ENCODE peak calls at places on chromosomes 13 and 19, in eight cellular contexts. L, T, C, O, Q, W, A and M are unnamed samples.

GRCh38 chr19:11295665-11296245 is at the start of gene TSPAN16:
- DNase-seq in L (peak), T (no peak), C (no peak), O (no peak), Q (no peak), W (no peak), A (no peak), M (no peak)

GRCh38 chr13:113815151-113816058 is 48.5 kb downstream of the GAS6 start:
- DNase-seq in L (no peak), T (no peak), C (no peak), O (peak), Q (no peak), W (peak), A (peak), M (no peak)

GRCh38 chr19:1794424-1795185 is 17.5 kb downstream of the ATP8B3 start:
- DNase-seq in L (no peak), T (peak), C (peak), O (no peak), Q (no peak), W (no peak), A (no peak), M (no peak)

GRCh38 chr19:32020538-32020937 is 324.9 kb upstream of the ZNF507 start:
- DNase-seq in L (no peak), T (no peak), C (no peak), O (no peak), Q (no peak), W (no peak), A (no peak), M (no peak)

GRCh38 chr13:111216166-111216960 is 101.3 kb downstream of the ARHGEF7 start:
- DNase-seq in L (peak), T (peak), C (no peak), O (no peak), Q (peak), W (no peak), A (no peak), M (no peak)

GRCh38 chr19:48271531-48272151 is 1.8 kb downstream of the ZNF114 start:
- DNase-seq in L (peak), T (no peak), C (peak), O (no peak), Q (peak), W (peak), A (no peak), M (no peak)

GRCh38 chr19:34288381-34288780 is 34.0 kb downstream of the GARRE1 start:
- DNase-seq in L (no peak), T (no peak), C (no peak), O (no peak), Q (no peak), W (no peak), A (no peak), M (no peak)

GRCh38 chr19:4474504-4475136 is 2.5 kb downstream of the HDGFL2 start:
- DNase-seq in L (peak), T (peak), C (peak), O (no peak), Q (no peak), W (peak), A (no peak), M (no peak)

GRCh38 chr13:73040479-73040878 is 18.3 kb upstream of the KLF5 start:
- DNase-seq in L (no peak), T (no peak), C (no peak), O (no peak), Q (peak), W (no peak), A (no peak), M (no peak)

GRCh38 chr19:44356383-44357111 is at the start of gene ZNF112:
- DNase-seq in L (peak), T (peak), C (peak), O (peak), Q (peak), W (peak), A (peak), M (peak)

GRCh38 chr13:26498524-26499208 is 58.8 kb upstream of the WASF3 start:
- DNase-seq in L (no peak), T (no peak), C (no peak), O (no peak), Q (no peak), W (peak), A (no peak), M (no peak)

GRCh38 chr13:59970847-59971246 is 192.9 kb downstream of the DIAPH3 start:
- DNase-seq in L (no peak), T (no peak), C (peak), O (no peak), Q (no peak), W (no peak), A (no peak), M (no peak)

GRCh38 chr13:60620611-60621395 is 223.8 kb downstream of the TDRD3 start:
- DNase-seq in L (no peak), T (no peak), C (no peak), O (no peak), Q (no peak), W (no peak), A (no peak), M (peak)

GRCh38 chr13:24640752-24641151 is 39.5 kb upstream of the ATP12A start:
- DNase-seq in L (no peak), T (no peak), C (no peak), O (no peak), Q (no peak), W (no peak), A (no peak), M (no peak)

GRCh38 chr19:49596954-49597702 is 6.1 kb downstream of the PRR12 start:
- DNase-seq in L (no peak), T (peak), C (no peak), O (no peak), Q (no peak), W (no peak), A (no peak), M (no peak)
- TF ChIP-seq POLR2AphosphoS5 in L (no peak), T (no peak), C (no peak), O (peak), Q (no peak), W (no peak), A (no peak), M (no peak)

DNA sequence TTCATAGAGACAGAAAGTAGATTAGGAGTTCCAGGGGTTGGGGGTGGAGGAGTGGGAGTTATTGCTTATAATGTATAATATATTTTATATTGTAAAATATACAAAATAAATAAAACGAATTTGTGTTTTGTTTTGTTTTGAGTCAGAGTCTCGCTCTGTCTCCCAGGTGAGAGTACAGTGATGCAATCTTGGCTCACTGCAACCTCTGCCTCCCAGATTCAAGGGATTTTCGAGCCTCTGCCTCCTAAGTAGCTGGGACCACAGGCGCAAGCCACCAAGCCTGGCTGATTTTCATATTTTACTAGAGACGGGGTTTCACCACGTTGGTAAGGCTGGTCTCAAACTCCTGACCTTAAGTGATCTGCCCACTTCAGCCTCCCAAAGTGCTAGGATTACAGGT is 2.5 kb upstream of the GADD45GIP1 start:
- DNase-seq in L (no peak), T (no peak), C (no peak), O (no peak), Q (no peak), W (no peak), A (no peak), M (no peak)
- H3K9ac ChIP-seq in L (no peak), T (no peak), C (no peak), O (no peak), Q (no peak), W (no peak), A (no peak), M (no peak)

GRCh38 chr19:18832331-18833140 is 777 bp downstream of the UPF1 start:
- DNase-seq in L (peak), T (peak), C (no peak), O (no peak), Q (peak), W (peak), A (no peak), M (no peak)

GRCh38 chr19:18833849-18834643 is 2.3 kb downstream of the UPF1 start:
- DNase-seq in L (no peak), T (no peak), C (no peak), O (no peak), Q (peak), W (peak), A (no peak), M (no peak)

GRCh38 chr19:18831524-18832330 is at the start of gene UPF1:
- DNase-seq in L (peak), T (peak), C (peak), O (peak), Q (peak), W (peak), A (no peak), M (peak)

GRCh38 chr19:18833141-18833476 is 1.4 kb downstream of the UPF1 start:
- DNase-seq in L (no peak), T (no peak), C (no peak), O (no peak), Q (no peak), W (no peak), A (no peak), M (no peak)

GRCh38 chr19:18834644-18834984 is 2.9 kb downstream of the UPF1 start:
- DNase-seq in L (no peak), T (no peak), C (no peak), O (no peak), Q (no peak), W (no peak), A (no peak), M (no peak)
- TF ChIP-seq POLR2AphosphoS5 in L (no peak), T (no peak), C (no peak), O (no peak), Q (no peak), W (no peak), A (no peak), M (no peak)

DNA sequence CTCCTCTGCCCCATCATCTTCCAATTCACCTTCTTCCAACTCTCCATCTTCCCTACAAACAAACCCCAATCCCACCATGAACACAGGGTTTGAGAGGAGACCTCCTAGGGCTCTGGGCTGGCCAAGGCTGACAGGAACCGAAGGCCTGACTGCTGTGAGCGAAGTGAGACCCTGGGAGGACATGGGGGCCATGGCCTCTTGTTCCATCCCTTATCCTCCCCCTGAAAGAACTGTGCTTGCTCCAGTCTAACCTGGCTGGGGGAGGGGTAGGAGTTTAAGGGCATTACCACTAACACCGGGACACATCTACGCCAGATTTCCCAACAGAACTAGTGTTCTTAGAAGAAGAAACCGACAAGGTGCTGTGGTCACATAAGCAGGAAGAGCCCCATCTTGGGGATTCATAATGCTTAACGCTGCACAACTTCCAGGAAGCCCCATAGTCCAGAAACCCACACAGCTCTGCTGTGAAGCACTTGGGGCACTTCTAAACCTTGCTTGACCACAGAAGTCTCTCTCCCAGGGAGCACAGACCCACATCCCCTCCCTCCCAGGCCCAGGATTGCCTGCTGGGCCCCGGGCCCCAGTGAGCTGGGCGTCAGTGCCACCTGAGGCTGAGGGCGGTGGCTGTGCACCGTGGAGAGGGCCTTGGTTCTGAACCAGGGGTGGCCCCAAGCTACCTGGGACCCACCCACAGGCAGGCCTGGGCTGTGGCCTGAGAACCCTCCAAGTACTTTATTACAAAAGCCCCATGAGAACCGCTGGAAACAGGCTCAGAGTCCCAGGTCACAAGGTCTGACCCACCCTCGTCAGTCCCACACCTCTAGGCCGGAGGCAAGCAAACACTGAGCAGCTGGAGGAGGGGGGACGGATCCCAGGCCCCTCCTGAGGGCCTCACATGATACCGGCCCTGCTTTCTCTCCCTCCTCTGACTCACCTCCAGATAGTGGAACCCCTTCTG is 18.7 kb downstream of the ZC3H4 start:
- DNase-seq in L (no peak), T (no peak), C (no peak), O (no peak), Q (peak), W (no peak), A (no peak), M (no peak)
- H3K9ac ChIP-seq in L (no peak), T (no peak), C (no peak), O (peak), Q (peak), W (no peak), A (peak), M (no peak)

GRCh38 chr13:20989883-20990282 is 71.5 kb downstream of the LATS2 start:
- DNase-seq in L (no peak), T (no peak), C (no peak), O (no peak), Q (no peak), W (no peak), A (no peak), M (no peak)
- TF ChIP-seq POLR2AphosphoS5 in L (no peak), T (no peak), C (no peak), O (no peak), Q (no peak), W (no peak), A (no peak), M (no peak)

GRCh38 chr13:68727165-68727564 is 1380.5 kb upstream of the ATXN8OS start:
- DNase-seq in L (no peak), T (no peak), C (no peak), O (no peak), Q (no peak), W (no peak), A (no peak), M (no peak)
- H3K9ac ChIP-seq in L (no peak), T (no peak), C (no peak), O (no peak), Q (no peak), W (no peak), A (no peak), M (no peak)

DNA sequence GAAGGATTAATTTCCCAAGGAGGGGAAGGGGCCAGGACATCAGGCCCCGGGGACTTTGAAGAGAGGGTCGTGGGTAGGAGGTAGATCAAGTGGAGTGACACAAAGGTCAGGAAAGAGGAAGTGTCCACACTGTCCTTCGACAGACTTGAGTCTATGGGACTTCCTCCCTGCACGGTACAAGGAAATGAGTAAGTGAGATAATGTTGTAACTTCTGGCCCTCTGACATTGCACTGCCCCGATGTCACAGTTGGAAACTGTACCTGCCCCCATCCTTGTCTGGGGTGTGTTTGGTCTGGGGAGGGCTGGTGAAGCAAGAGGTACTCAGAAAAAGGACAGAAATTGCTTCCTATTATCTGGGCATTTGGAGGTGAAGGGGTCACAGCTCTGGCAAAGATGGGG is 22.2 kb upstream of the ALOX5AP start:
- DNase-seq in L (no peak), T (no peak), C (no peak), O (no peak), Q (no peak), W (peak), A (no peak), M (no peak)
- TF ChIP-seq POLR2AphosphoS5 in L (no peak), T (no peak), C (no peak), O (no peak), Q (no peak), W (peak), A (no peak), M (no peak)